ENCODE peak calls at places on chromosomes 6 and 20, in four cellular contexts. T is Caco-2, M is neural progenitor cell, U is endothelial cell. W is an unnamed sample.

GRCh38 chr6:169969372-169970099 is 218.1 kb downstream of the ERMARD start:
- DNase-seq in U (no peak), T (no peak), M (no peak), W (no peak)

GRCh38 chr20:62850333-62850974 is 11.2 kb downstream of the TCFL5 start:
- DNase-seq in U (no peak), T (no peak), M (no peak), W (no peak)

GRCh38 chr6:108644252-108644651 is 83.5 kb downstream of the FOXO3 start:
- DNase-seq in M (no peak), T (no peak), U (no peak), W (no peak)

GRCh38 chr20:42530855-42531674 is 658.6 kb downstream of the PTPRT start:
- DNase-seq in M (peak; percentile 60), U (no peak), T (no peak), W (no peak)

GRCh38 chr6:157096522-157096921 is 226.8 kb downstream of the TMEM242 start:
- DNase-seq in M (no peak), T (no peak), U (no peak), W (no peak)

GRCh38 chr6:26556263-26557070 is 18.3 kb downstream of the HMGN4 start:
- DNase-seq in U (peak; percentile 50), T (peak; percentile 64), M (peak; percentile 75), W (no peak)

GRCh38 chr20:34022154-34022842 is 28.6 kb downstream of the RALY start:
- DNase-seq in T (no peak), M (peak; percentile 39), U (no peak), W (no peak)

GRCh38 chr6:92052513-92052912 is 1366.8 kb downstream of the EPHA7 start:
- DNase-seq in M (no peak), T (no peak), U (no peak), W (no peak)

GRCh38 chr6:44441091-44441855 is 53.8 kb downstream of the CDC5L start:
- DNase-seq in U (no peak), T (no peak), M (no peak), W (no peak)

GRCh38 chr6:4459032-4459431 is 317.2 kb upstream of the CDYL start:
- DNase-seq in M (no peak), U (peak; percentile 17), T (peak; percentile 47), W (no peak)

GRCh38 chr20:24862186-24862585 is 86.9 kb upstream of the CST7 start:
- DNase-seq in M (no peak), U (no peak), T (no peak), W (no peak)

GRCh38 chr20:32447136-32448027 is 89.3 kb downstream of the ASXL1 start:
- DNase-seq in U (no peak), T (no peak), M (no peak), W (no peak)

GRCh38 chr6:43176423-43176786 is 5.3 kb downstream of the SRF start:
- DNase-seq in T (no peak), M (no peak), U (no peak), W (no peak)

GRCh38 chr6:16136536-16137450 is 7.9 kb downstream of the MYLIP start:
- DNase-seq in U (no peak), T (no peak), M (no peak), W (no peak)

GRCh38 chr6:53926505-53926904 is 131.7 kb downstream of the LRRC1 start:
- DNase-seq in U (no peak), T (no peak), M (no peak), W (no peak)

GRCh38 chr6:138204792-138205384 is 13.4 kb downstream of the PBOV1 start:
- DNase-seq in M (no peak), U (no peak), T (no peak), W (no peak)

GRCh38 chr6:100880149-100880900 is 804 bp downstream of the ASCC3 start:
- DNase-seq in U (no peak), M (no peak), T (no peak), W (no peak)

GRCh38 chr6:54058236-54058635 is 53.0 kb upstream of the MLIP start:
- DNase-seq in M (no peak), T (no peak), U (no peak), W (no peak)

GRCh38 chr6:84892666-84893065 is 128.3 kb upstream of the TBX18 start:
- DNase-seq in U (no peak), M (no peak), T (no peak), W (no peak)

GRCh38 chr20:57390604-57391438 is at the start of gene RBM38:
- DNase-seq in M (peak; percentile 90), U (peak; percentile 74), T (peak; percentile 86), W (peak; percentile 62)

GRCh38 chr6:20569000-20569610 is 34.8 kb downstream of the CDKAL1 start:
- DNase-seq in U (no peak), M (no peak), T (no peak), W (no peak)

GRCh38 chr6:16876201-16876600 is 114.9 kb upstream of the ATXN1 start:
- DNase-seq in M (no peak), T (no peak), U (no peak), W (no peak)

GRCh38 chr20:60749804-60750602 is 502.1 kb upstream of the CDH4 start:
- DNase-seq in T (no peak), U (no peak), M (no peak), W (no peak)

GRCh38 chr6:42313941-42314570 is 96.4 kb upstream of the MRPS10 start:
- DNase-seq in U (no peak), M (no peak), T (no peak), W (no peak)

GRCh38 chr20:6711950-6712634 is 55.4 kb upstream of the BMP2 start:
- DNase-seq in T (no peak), U (no peak), M (no peak), W (no peak)

GRCh38 chr20:5557123-5557522 is 193.1 kb upstream of the SHLD1 start:
- DNase-seq in U (peak; percentile 53), T (peak; percentile 55), M (peak; percentile 61), W (no peak)

GRCh38 chr6:149586149-149586548 is 20.0 kb downstream of the GINM1 start:
- DNase-seq in T (no peak), M (no peak), U (no peak), W (no peak)

GRCh38 chr6:45822269-45822812 is 193.3 kb downstream of the CLIC5 start:
- DNase-seq in M (no peak), T (no peak), U (no peak), W (no peak)

GRCh38 chr6:133778414-133778813 is 110.5 kb upstream of the TCF21 start:
- DNase-seq in U (no peak), T (no peak), M (no peak), W (no peak)

GRCh38 chr20:17849901-17850673 is 118.5 kb downstream of the SNX5 start:
- DNase-seq in M (no peak), U (no peak), T (no peak), W (no peak)

DNA sequence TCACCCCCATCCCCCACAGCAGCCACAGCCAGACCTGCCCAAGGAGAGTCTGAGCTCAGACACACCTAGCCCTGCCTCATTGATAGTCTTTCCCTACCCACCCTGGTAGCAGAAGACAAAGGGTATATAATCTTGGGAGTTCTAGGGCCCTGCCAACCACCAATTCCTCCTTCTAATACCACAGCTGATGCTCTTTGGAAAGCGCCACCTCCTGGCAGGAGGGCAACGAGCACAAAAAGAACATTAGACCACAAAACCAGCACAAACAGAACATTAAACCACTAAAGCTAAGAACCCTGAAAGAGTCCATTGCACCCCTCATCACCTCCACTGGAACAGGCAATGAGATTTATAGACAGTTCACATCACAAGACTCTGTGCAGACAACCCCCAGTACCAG is 195.8 kb upstream of the FUT9 start:
- DNase-seq in T (no peak), M (no peak), U (no peak), W (no peak)
- TF ChIP-seq CTCF in T (no peak), M (peak; percentile 19), U (peak; percentile 19), W (no peak)

DNA sequence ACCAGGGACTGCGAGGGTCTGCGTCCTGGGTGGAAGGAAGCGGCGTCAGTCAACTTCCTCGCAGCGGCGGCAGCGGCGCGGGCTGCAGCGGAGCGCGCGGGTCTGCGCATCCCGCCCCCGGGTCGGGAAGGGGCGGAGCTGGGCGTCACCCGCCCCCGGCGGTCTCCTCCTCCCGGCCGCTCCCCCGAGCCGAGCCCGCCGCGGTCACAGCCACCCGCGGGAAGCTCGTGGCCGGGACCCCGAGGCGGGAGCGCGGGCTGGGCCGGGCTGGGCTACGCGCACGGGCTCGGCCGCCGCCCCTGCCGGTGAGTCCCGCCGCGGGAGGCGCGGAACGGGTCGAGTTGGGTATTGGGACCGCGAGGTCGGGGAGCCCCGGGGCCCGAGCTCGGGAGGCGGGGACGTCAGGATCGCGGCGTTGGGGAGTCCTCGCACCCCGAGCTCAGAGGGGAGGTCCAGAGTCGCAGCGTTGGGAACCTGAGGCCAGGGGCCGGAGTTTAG is at the start of gene PAQR8:
- DNase-seq in T (peak; percentile 47), M (peak; percentile 81), U (peak; percentile 66), W (peak; percentile 53)
- TF ChIP-seq CTCF in T (no peak), M (no peak), U (no peak), W (no peak)

GRCh38 chr20:40090236-40090635 is 598.8 kb downstream of the MAFB start:
- DNase-seq in M (no peak), U (no peak), T (no peak), W (no peak)
- TF ChIP-seq CTCF in M (no peak), U (no peak), T (no peak), W (no peak)

DNA sequence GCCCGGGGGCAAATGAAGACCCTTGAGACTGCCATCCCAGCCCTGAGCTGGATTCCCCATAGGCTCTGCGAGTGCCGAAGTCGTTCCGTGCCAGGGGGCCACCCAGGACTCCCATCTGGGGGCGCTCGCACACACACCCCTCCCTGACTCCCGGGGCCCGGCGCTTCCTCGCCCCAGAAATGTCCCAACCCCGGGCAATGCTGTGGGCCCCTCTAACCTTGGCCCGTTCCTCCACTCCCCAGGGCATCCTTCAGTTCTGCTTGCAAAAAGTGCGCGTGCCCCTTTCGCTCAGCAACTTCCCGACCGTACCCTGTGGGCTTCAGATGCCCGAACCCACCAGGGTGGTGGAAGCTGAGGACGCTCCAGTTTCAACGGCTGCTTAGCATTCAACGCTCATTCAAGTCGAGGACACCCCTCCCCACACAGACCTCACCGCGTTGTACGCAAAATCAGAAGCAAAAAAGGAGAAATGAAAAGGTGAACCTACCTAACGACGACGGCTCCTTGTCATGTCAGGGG is 25.4 kb downstream of the RIPOR2 start:
- DNase-seq in M (peak; percentile 45), U (peak; percentile 10), T (no peak), W (no peak)
- TF ChIP-seq CTCF in M (peak; percentile 33), U (no peak), T (no peak), W (peak; percentile 19)

DNA sequence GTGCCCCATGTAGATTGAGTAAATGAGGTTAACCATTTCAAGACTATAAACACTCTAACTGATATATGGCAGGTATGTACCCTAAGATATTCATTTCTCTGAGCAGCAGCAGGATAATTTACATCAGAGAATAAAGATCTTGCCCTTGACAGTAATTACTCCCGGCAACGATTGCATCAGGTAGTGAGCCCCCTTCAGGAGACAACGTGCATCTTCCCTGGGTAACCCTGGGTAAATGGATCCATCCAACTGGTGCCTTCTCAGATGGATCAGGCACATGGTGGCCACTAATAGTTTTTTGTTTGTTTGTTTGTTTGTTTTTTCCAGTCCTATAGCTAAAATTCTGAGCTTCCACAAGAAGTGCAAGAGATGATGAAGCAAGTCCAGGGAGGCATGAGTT is 469.4 kb upstream of the SLC35B3 start:
- DNase-seq in U (no peak), T (no peak), M (peak; percentile 18), W (no peak)
- TF ChIP-seq CTCF in U (peak; percentile 35), T (no peak), M (peak; percentile 56), W (peak; percentile 16)

W was measured in progenitor cell of endocrine pancreas.